ENCODE peak calls at places on chromosomes 5 and 9, in five cellular contexts. H is HCT116, I is SK-N-SH, Z is K562, X is GM12878. K is an unnamed sample.

GRCh38 chr5:127031147-127031862 is 947 bp upstream of the MARCHF3 start:
- DNase-seq in X (no peak), I (no peak), H (no peak), Z (no peak), K (no peak)

GRCh38 chr5:140362875-140363630 is 3.1 kb downstream of the SLC4A9 start:
- DNase-seq in H (peak), Z (peak), X (no peak), I (peak), K (peak)

GRCh38 chr5:96297290-96297689 is 135.8 kb downstream of the PCSK1 start:
- DNase-seq in H (no peak), Z (no peak), I (peak), X (no peak), K (no peak)

GRCh38 chr5:74179183-74179582 is 461.3 kb downstream of the ENC1 start:
- DNase-seq in I (no peak), H (no peak), Z (no peak), X (no peak), K (no peak)

GRCh38 chr5:150291388-150292385 is 2.1 kb upstream of the CAMK2A start:
- DNase-seq in X (no peak), Z (no peak), I (no peak), H (no peak), K (no peak)

GRCh38 chr5:139473105-139473504 is 2.3 kb downstream of the SMIM33 start:
- DNase-seq in I (no peak), Z (no peak), X (no peak), H (no peak), K (no peak)

GRCh38 chr9:1951446-1951845 is 63.7 kb upstream of the SMARCA2 start:
- DNase-seq in Z (no peak), I (no peak), X (no peak), H (no peak), K (no peak)

GRCh38 chr9:107389617-107390071 is 99.9 kb downstream of the KLF4 start:
- DNase-seq in Z (no peak), I (no peak), X (no peak), H (no peak), K (peak)

GRCh38 chr9:3719286-3719685 is 193.5 kb upstream of the RFX3 start:
- DNase-seq in X (no peak), I (no peak), Z (no peak), H (no peak), K (peak)

GRCh38 chr5:103347729-103348128 is 89.2 kb downstream of the MACIR start:
- DNase-seq in X (no peak), Z (no peak), H (no peak), I (no peak), K (no peak)

GRCh38 chr5:180119886-180120220 is 48.3 kb upstream of the RNF130 start:
- DNase-seq in Z (no peak), X (no peak), H (no peak), I (no peak), K (no peak)

GRCh38 chr5:9513825-9514224 is 32.0 kb downstream of the SEMA5A start:
- DNase-seq in Z (no peak), X (no peak), I (no peak), H (no peak), K (no peak)

GRCh38 chr5:77230727-77231469 is 20.4 kb downstream of the PDE8B start:
- DNase-seq in I (no peak), Z (peak), X (no peak), H (no peak), K (no peak)

GRCh38 chr5:139646912-139647391 is 1.2 kb upstream of the CXXC5 start:
- DNase-seq in X (no peak), H (no peak), I (peak), Z (peak), K (no peak)

GRCh38 chr5:164353155-164353554 is 847.7 kb downstream of the MAT2B start:
- DNase-seq in H (no peak), Z (no peak), X (no peak), I (peak), K (no peak)

GRCh38 chr9:95778957-95779356 is 96.5 kb upstream of the ERCC6L2 start:
- DNase-seq in I (no peak), H (no peak), X (no peak), Z (no peak), K (no peak)

GRCh38 chr9:100091650-100092049 is 7.2 kb downstream of the ERP44 start:
- DNase-seq in X (no peak), H (no peak), Z (no peak), I (no peak), K (no peak)

GRCh38 chr9:114015607-114016006 is 62.5 kb downstream of the AMBP start:
- DNase-seq in X (no peak), H (no peak), I (no peak), Z (no peak), K (no peak)

GRCh38 chr9:93037476-93037971 is 21.0 kb upstream of the SUSD3 start:
- DNase-seq in H (no peak), I (no peak), Z (no peak), X (no peak), K (no peak)

GRCh38 chr5:133333561-133334150 is 278.7 kb downstream of the FSTL4 start:
- DNase-seq in I (no peak), X (no peak), Z (no peak), H (no peak), K (no peak)

GRCh38 chr9:92887880-92888338 is 10.1 kb upstream of the ZNF484 start:
- DNase-seq in Z (no peak), H (no peak), X (no peak), I (no peak), K (no peak)

GRCh38 chr9:121736964-121737462 is 85.6 kb downstream of the DAB2IP start:
- DNase-seq in I (peak), H (no peak), X (no peak), Z (peak), K (peak)

GRCh38 chr5:160054047-160054446 is 45.1 kb downstream of the TTC1 start:
- DNase-seq in X (no peak), Z (no peak), I (no peak), H (no peak), K (no peak)

GRCh38 chr9:113454914-113455761 is 8.4 kb upstream of the RGS3 start:
- DNase-seq in X (no peak), H (peak), I (no peak), Z (peak), K (no peak)

GRCh38 chr5:127041571-127041970 is 11.2 kb upstream of the MARCHF3 start:
- DNase-seq in I (no peak), H (no peak), X (no peak), Z (no peak), K (no peak)

GRCh38 chr9:87518702-87519335 is 21.2 kb downstream of the DAPK1 start:
- DNase-seq in Z (peak), X (no peak), I (no peak), H (no peak), K (no peak)

GRCh38 chr9:78234810-78235209 is 1.1 kb upstream of the CEP78 start:
- DNase-seq in H (no peak), Z (no peak), X (no peak), I (no peak), K (no peak)

GRCh38 chr5:73451218-73452130 is 2.9 kb upstream of the FOXD1 start:
- DNase-seq in Z (peak), X (no peak), H (no peak), I (peak), K (no peak)

GRCh38 chr9:14722391-14723035 is at the start of gene CER1:
- DNase-seq in H (no peak), I (no peak), X (no peak), Z (no peak), K (no peak)

GRCh38 chr5:16994576-16994975 is 58.5 kb upstream of the MYO10 start:
- DNase-seq in H (no peak), I (no peak), Z (no peak), X (no peak), K (no peak)

GRCh38 chr5:11143456-11144267 is 382.6 kb upstream of the DAP start:
- DNase-seq in Z (no peak), X (no peak), I (no peak), H (no peak), K (no peak)

GRCh38 chr9:117290809-117291208 is 124.0 kb downstream of the ASTN2 start:
- DNase-seq in Z (no peak), I (no peak), X (no peak), H (no peak), K (no peak)

GRCh38 chr5:1525624-1525985 is 1.8 kb upstream of the LPCAT1 start:
- DNase-seq in H (no peak), X (no peak), I (no peak), Z (no peak), K (no peak)

DNA sequence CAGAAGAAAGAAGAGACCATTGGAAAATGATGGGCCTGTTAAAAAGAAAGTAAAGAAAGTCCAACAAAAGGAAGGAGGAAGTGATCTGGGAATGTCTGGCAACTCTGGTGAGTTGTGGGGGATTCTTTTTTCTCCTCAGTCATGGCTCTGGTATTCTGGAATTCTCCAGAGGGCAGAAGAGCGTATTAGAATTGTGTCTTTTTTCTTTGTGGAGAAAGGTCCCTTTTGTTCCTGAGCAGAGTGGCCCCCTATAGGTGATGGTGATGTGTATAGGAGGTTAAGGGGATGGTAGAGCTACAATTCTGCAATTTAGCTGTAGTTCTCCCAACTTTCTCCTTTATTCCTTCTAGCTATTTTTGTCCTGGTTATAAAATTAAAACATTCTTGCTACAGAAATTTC is 1.6 kb upstream of the DHFR start:
- DNase-seq in I (no peak), X (no peak), Z (peak), H (no peak), K (no peak)
- TF ChIP-seq JUND in I (no peak), X (no peak), Z (no peak), H (no peak), K (no peak)

DNA sequence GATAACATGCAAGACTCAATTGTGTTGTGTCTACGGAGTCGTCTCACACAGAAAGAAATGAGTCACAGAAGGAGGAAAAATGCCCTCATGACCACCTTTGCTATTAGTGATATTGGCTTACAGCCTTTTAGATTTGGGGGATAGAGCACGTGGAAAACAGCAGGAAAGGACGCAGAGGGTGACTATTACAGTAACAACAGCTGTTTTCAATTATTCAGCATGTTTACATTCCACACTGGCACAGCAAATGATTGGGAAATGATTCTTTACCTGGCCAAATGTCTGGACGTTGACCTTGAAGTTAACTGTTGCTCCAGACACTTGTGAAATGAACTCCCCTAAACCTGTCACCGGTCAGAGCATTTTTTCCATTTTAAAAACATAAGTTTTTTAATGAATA is 46.8 kb downstream of the APTX start:
- DNase-seq in H (no peak), X (no peak), I (peak), Z (no peak), K (no peak)
- TF ChIP-seq JUND in H (no peak), X (no peak), I (no peak), Z (no peak), K (no peak)

GRCh38 chr5:14580037-14581034 is 1.3 kb upstream of the OTULINL start:
- DNase-seq in Z (no peak), I (no peak), X (no peak), H (no peak), K (no peak)
- TF ChIP-seq JUND in Z (no peak), I (no peak), X (no peak), H (no peak), K (no peak)

DNA sequence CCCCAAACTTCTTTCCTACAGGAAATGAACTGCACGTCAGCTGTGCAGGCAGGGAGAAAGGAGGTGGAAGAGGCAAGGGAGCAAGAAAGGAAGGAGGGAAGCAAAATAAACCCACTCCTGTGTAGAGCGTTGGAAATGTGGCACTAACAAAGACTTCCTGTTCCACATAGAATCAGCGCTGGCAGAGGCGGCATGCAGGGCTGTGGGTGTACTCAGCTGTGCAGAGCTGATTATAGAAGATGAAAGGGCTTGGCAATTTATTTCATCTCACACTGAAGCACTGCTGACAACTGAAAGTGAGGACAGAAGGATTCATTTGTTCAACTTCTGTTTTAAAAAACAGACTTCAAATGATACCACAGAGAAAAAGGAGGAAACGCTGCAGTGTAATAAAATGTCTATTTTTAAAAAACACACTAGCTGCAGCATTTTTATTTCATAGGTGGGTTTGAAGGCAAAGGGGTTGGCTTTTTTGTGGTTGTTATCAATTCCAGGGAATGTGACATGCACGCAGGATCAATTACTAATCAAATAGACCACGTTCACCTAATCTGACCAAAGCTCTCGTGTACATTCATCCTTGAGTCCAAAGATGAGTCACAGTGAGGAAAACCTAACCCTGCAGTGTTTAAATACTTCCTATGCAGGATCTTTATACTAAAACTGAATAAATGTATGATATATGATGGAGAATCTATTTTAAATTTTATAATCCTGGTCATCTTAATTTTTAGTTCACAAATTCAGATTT is 583.5 kb downstream of the ZNF608 start:
- DNase-seq in X (no peak), I (no peak), Z (no peak), H (no peak), K (no peak)
- TF ChIP-seq JUND in X (no peak), I (no peak), Z (no peak), H (no peak), K (no peak)

DNA sequence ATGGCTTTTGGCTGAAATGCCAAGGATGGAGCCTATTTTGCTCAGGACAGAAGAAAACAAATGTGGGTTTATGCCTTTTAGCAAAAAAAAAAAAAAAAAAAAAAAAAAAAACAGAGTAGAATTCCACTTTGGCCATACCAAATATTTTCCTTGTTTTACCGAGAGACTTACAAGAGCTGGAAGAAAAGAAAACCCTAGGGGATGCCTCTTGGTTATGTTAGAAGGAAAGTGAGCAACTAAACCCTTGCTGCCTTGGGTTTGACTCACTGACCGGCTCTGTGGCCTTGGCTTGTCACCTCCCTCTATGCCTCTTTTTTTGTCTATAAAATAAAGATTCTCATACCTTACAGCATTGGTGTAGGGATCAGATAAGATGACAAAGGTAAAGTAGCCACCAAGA is 69.6 kb upstream of the ABCA1 start:
- DNase-seq in I (no peak), X (no peak), Z (no peak), H (no peak), K (no peak)
- TF ChIP-seq JUND in I (no peak), X (no peak), Z (no peak), H (no peak), K (no peak)

GRCh38 chr9:133457233-133457632 is 2.5 kb upstream of the CACFD1 start:
- DNase-seq in H (no peak), X (no peak), I (no peak), Z (no peak), K (no peak)

GRCh38 chr9:133455936-133456335 is 3.8 kb upstream of the CACFD1 start:
- DNase-seq in H (no peak), I (no peak), Z (no peak), X (no peak), K (no peak)

GRCh38 chr9:133454943-133455673 is 4.7 kb upstream of the CACFD1 start:
- DNase-seq in X (no peak), I (no peak), H (no peak), Z (no peak), K (no peak)

GRCh38 chr9:133457748-133458147 is 2.0 kb upstream of the CACFD1 start:
- DNase-seq in X (no peak), I (no peak), H (no peak), Z (no peak), K (no peak)

GRCh38 chr9:133456409-133456808 is 3.4 kb upstream of the CACFD1 start:
- DNase-seq in I (no peak), H (no peak), Z (no peak), X (no peak), K (no peak)
- TF ChIP-seq JUND in I (no peak), H (no peak), Z (no peak), X (no peak), K (no peak)

DNA sequence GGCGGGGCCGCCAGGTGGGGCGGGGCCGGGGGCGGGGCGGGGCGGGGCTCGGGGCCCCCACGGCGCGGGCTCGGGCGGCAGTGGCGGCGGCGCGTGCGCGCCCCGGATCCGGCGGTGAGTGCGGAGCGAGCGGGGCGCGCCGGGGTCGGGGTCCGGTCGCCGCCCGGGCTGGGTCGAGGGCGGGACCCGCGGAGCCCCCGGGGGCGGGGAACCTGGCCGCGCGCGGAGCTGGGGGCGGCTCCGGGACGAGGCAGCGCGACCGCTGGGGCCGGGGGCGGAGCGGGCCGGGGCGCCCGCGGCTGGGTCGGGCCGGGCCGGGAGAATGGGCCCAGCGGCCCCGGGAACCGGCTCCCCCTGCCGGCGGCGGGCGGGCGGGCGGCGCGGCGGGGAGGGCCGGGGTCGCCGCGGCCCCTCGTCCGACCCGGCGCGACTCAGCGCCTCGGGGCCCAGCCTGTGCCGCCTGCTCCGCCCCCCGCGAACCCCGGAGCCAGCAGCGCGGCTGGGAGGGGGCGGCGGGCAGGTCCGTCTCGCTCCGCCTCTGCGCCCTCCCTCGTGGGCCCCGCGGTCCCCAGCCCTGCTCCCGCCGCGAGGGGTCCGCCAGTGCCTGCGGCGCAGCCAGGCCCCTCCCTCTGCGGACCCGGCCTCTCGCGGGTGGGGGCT is 3.1 kb downstream of the EGFL7 start:
- DNase-seq in H (no peak), X (no peak), I (peak), Z (peak), K (no peak)
- TF ChIP-seq JUND in H (no peak), X (no peak), I (no peak), Z (no peak), K (no peak)

GRCh38 chr9:90870646-90871326 is 69.2 kb downstream of the SYK start:
- DNase-seq in X (peak), I (peak), Z (peak), H (peak), K (peak)
- TF ChIP-seq JUND in X (no peak), I (no peak), Z (no peak), H (no peak), K (no peak)